ENCODE peak calls at places on chromosomes 3 and 15, in ten cellular contexts. One of them, this sample, is unnamed.

GRCh38 chr15:59339252-59339672 is 33.4 kb downstream of the MYO1E start:
- DNase-seq in GM12865: no peak
- DNase-seq in IMR-90: no peak
- DNase-seq in A549: no peak
- DNase-seq in activated naive CD8-positive, alpha-beta T cell treated with anti-CD3 and anti-CD28 coated beads, Interleukin-2, amount 50 U/mL, for 16 hours: no peak
- DNase-seq in stimulated activated CD4-positive, alpha-beta T cell treated with anti-CD3 and anti-CD28 coated beads, Interleukin-1b, Interleukin-23, amount 100 ng/mL, for 48 hours: no peak
- DNase-seq in ELR: no peak
- DNase-seq in epithelial cell of proximal tubule: no peak
- DNase-seq in HuH-7: peak
- DNase-seq in mucosa of gallbladder: no peak
- DNase-seq in this sample: no peak

GRCh38 chr15:76799760-76800159 is 105.4 kb downstream of the SCAPER start:
- DNase-seq in GM12865: no peak
- DNase-seq in IMR-90: peak
- DNase-seq in A549: peak
- DNase-seq in activated naive CD8-positive, alpha-beta T cell treated with anti-CD3 and anti-CD28 coated beads, Interleukin-2, amount 50 U/mL, for 16 hours: no peak
- DNase-seq in stimulated activated CD4-positive, alpha-beta T cell treated with anti-CD3 and anti-CD28 coated beads, Interleukin-1b, Interleukin-23, amount 100 ng/mL, for 48 hours: no peak
- DNase-seq in ELR: peak
- DNase-seq in epithelial cell of proximal tubule: peak
- DNase-seq in HuH-7: no peak
- DNase-seq in mucosa of gallbladder: no peak
- DNase-seq in this sample: no peak

GRCh38 chr3:157746391-157746790 is 243.2 kb upstream of the VEPH1 start:
- DNase-seq in GM12865: no peak
- DNase-seq in IMR-90: no peak
- DNase-seq in A549: no peak
- DNase-seq in activated naive CD8-positive, alpha-beta T cell treated with anti-CD3 and anti-CD28 coated beads, Interleukin-2, amount 50 U/mL, for 16 hours: no peak
- DNase-seq in stimulated activated CD4-positive, alpha-beta T cell treated with anti-CD3 and anti-CD28 coated beads, Interleukin-1b, Interleukin-23, amount 100 ng/mL, for 48 hours: no peak
- DNase-seq in ELR: no peak
- DNase-seq in epithelial cell of proximal tubule: no peak
- DNase-seq in HuH-7: no peak
- DNase-seq in mucosa of gallbladder: no peak
- DNase-seq in this sample: peak

GRCh38 chr3:64880926-64881325 is 193.1 kb upstream of the ADAMTS9 start:
- DNase-seq in GM12865: no peak
- DNase-seq in IMR-90: no peak
- DNase-seq in A549: no peak
- DNase-seq in activated naive CD8-positive, alpha-beta T cell treated with anti-CD3 and anti-CD28 coated beads, Interleukin-2, amount 50 U/mL, for 16 hours: no peak
- DNase-seq in stimulated activated CD4-positive, alpha-beta T cell treated with anti-CD3 and anti-CD28 coated beads, Interleukin-1b, Interleukin-23, amount 100 ng/mL, for 48 hours: no peak
- DNase-seq in ELR: no peak
- DNase-seq in epithelial cell of proximal tubule: no peak
- DNase-seq in HuH-7: no peak
- DNase-seq in mucosa of gallbladder: no peak
- DNase-seq in this sample: no peak

GRCh38 chr3:51945926-51946500 is 3.9 kb downstream of the PARP3 start:
- DNase-seq in GM12865: no peak
- DNase-seq in IMR-90: no peak
- DNase-seq in A549: no peak
- DNase-seq in activated naive CD8-positive, alpha-beta T cell treated with anti-CD3 and anti-CD28 coated beads, Interleukin-2, amount 50 U/mL, for 16 hours: no peak
- DNase-seq in stimulated activated CD4-positive, alpha-beta T cell treated with anti-CD3 and anti-CD28 coated beads, Interleukin-1b, Interleukin-23, amount 100 ng/mL, for 48 hours: no peak
- DNase-seq in ELR: no peak
- DNase-seq in epithelial cell of proximal tubule: no peak
- DNase-seq in HuH-7: no peak
- DNase-seq in mucosa of gallbladder: no peak
- DNase-seq in this sample: no peak

GRCh38 chr15:101452572-101452971 is 36.9 kb downstream of the PCSK6 start:
- DNase-seq in GM12865: no peak
- DNase-seq in IMR-90: no peak
- DNase-seq in A549: no peak
- DNase-seq in activated naive CD8-positive, alpha-beta T cell treated with anti-CD3 and anti-CD28 coated beads, Interleukin-2, amount 50 U/mL, for 16 hours: no peak
- DNase-seq in stimulated activated CD4-positive, alpha-beta T cell treated with anti-CD3 and anti-CD28 coated beads, Interleukin-1b, Interleukin-23, amount 100 ng/mL, for 48 hours: no peak
- DNase-seq in ELR: no peak
- DNase-seq in epithelial cell of proximal tubule: no peak
- DNase-seq in HuH-7: peak
- DNase-seq in mucosa of gallbladder: no peak
- DNase-seq in this sample: no peak

GRCh38 chr15:71437919-71438318 is 322.6 kb downstream of the THSD4 start:
- DNase-seq in GM12865: no peak
- DNase-seq in IMR-90: no peak
- DNase-seq in A549: no peak
- DNase-seq in activated naive CD8-positive, alpha-beta T cell treated with anti-CD3 and anti-CD28 coated beads, Interleukin-2, amount 50 U/mL, for 16 hours: no peak
- DNase-seq in stimulated activated CD4-positive, alpha-beta T cell treated with anti-CD3 and anti-CD28 coated beads, Interleukin-1b, Interleukin-23, amount 100 ng/mL, for 48 hours: no peak
- DNase-seq in ELR: peak
- DNase-seq in epithelial cell of proximal tubule: no peak
- DNase-seq in HuH-7: no peak
- DNase-seq in mucosa of gallbladder: no peak
- DNase-seq in this sample: no peak

GRCh38 chr3:73768594-73769308 is 144.0 kb upstream of the PDZRN3 start:
- DNase-seq in GM12865: no peak
- DNase-seq in IMR-90: peak
- DNase-seq in A549: no peak
- DNase-seq in activated naive CD8-positive, alpha-beta T cell treated with anti-CD3 and anti-CD28 coated beads, Interleukin-2, amount 50 U/mL, for 16 hours: no peak
- DNase-seq in stimulated activated CD4-positive, alpha-beta T cell treated with anti-CD3 and anti-CD28 coated beads, Interleukin-1b, Interleukin-23, amount 100 ng/mL, for 48 hours: no peak
- DNase-seq in ELR: no peak
- DNase-seq in epithelial cell of proximal tubule: no peak
- DNase-seq in HuH-7: no peak
- DNase-seq in mucosa of gallbladder: no peak
- DNase-seq in this sample: no peak

GRCh38 chr3:10205461-10206165 is 40.9 kb downstream of the IRAK2 start:
- DNase-seq in GM12865: no peak
- DNase-seq in IMR-90: peak
- DNase-seq in A549: peak
- DNase-seq in activated naive CD8-positive, alpha-beta T cell treated with anti-CD3 and anti-CD28 coated beads, Interleukin-2, amount 50 U/mL, for 16 hours: no peak
- DNase-seq in stimulated activated CD4-positive, alpha-beta T cell treated with anti-CD3 and anti-CD28 coated beads, Interleukin-1b, Interleukin-23, amount 100 ng/mL, for 48 hours: no peak
- DNase-seq in ELR: peak
- DNase-seq in epithelial cell of proximal tubule: peak
- DNase-seq in HuH-7: no peak
- DNase-seq in mucosa of gallbladder: no peak
- DNase-seq in this sample: peak

GRCh38 chr3:127000128-127000527 is 17.2 kb downstream of the PLXNA1 start:
- DNase-seq in GM12865: no peak
- DNase-seq in IMR-90: no peak
- DNase-seq in A549: no peak
- DNase-seq in activated naive CD8-positive, alpha-beta T cell treated with anti-CD3 and anti-CD28 coated beads, Interleukin-2, amount 50 U/mL, for 16 hours: no peak
- DNase-seq in stimulated activated CD4-positive, alpha-beta T cell treated with anti-CD3 and anti-CD28 coated beads, Interleukin-1b, Interleukin-23, amount 100 ng/mL, for 48 hours: no peak
- DNase-seq in ELR: no peak
- DNase-seq in epithelial cell of proximal tubule: no peak
- DNase-seq in HuH-7: no peak
- DNase-seq in mucosa of gallbladder: no peak
- DNase-seq in this sample: no peak

GRCh38 chr15:33433821-33434220 is 123.1 kb downstream of the RYR3 start:
- DNase-seq in GM12865: no peak
- DNase-seq in IMR-90: no peak
- DNase-seq in A549: no peak
- DNase-seq in activated naive CD8-positive, alpha-beta T cell treated with anti-CD3 and anti-CD28 coated beads, Interleukin-2, amount 50 U/mL, for 16 hours: no peak
- DNase-seq in stimulated activated CD4-positive, alpha-beta T cell treated with anti-CD3 and anti-CD28 coated beads, Interleukin-1b, Interleukin-23, amount 100 ng/mL, for 48 hours: no peak
- DNase-seq in ELR: no peak
- DNase-seq in epithelial cell of proximal tubule: no peak
- DNase-seq in HuH-7: no peak
- DNase-seq in mucosa of gallbladder: no peak
- DNase-seq in this sample: no peak

GRCh38 chr15:99283739-99284138 is 32.5 kb downstream of the LRRC28 start:
- DNase-seq in GM12865: no peak
- DNase-seq in IMR-90: peak
- DNase-seq in A549: no peak
- DNase-seq in activated naive CD8-positive, alpha-beta T cell treated with anti-CD3 and anti-CD28 coated beads, Interleukin-2, amount 50 U/mL, for 16 hours: no peak
- DNase-seq in stimulated activated CD4-positive, alpha-beta T cell treated with anti-CD3 and anti-CD28 coated beads, Interleukin-1b, Interleukin-23, amount 100 ng/mL, for 48 hours: no peak
- DNase-seq in ELR: peak
- DNase-seq in epithelial cell of proximal tubule: no peak
- DNase-seq in HuH-7: no peak
- DNase-seq in mucosa of gallbladder: no peak
- DNase-seq in this sample: no peak

GRCh38 chr15:36766449-36766848 is 187.0 kb downstream of the CDIN1 start:
- DNase-seq in GM12865: no peak
- DNase-seq in IMR-90: no peak
- DNase-seq in A549: no peak
- DNase-seq in activated naive CD8-positive, alpha-beta T cell treated with anti-CD3 and anti-CD28 coated beads, Interleukin-2, amount 50 U/mL, for 16 hours: no peak
- DNase-seq in stimulated activated CD4-positive, alpha-beta T cell treated with anti-CD3 and anti-CD28 coated beads, Interleukin-1b, Interleukin-23, amount 100 ng/mL, for 48 hours: no peak
- DNase-seq in ELR: no peak
- DNase-seq in epithelial cell of proximal tubule: no peak
- DNase-seq in HuH-7: no peak
- DNase-seq in mucosa of gallbladder: no peak
- DNase-seq in this sample: no peak

GRCh38 chr3:7978104-7978457 is 523.5 kb upstream of the LMCD1 start:
- DNase-seq in GM12865: peak
- DNase-seq in IMR-90: no peak
- DNase-seq in A549: no peak
- DNase-seq in activated naive CD8-positive, alpha-beta T cell treated with anti-CD3 and anti-CD28 coated beads, Interleukin-2, amount 50 U/mL, for 16 hours: no peak
- DNase-seq in stimulated activated CD4-positive, alpha-beta T cell treated with anti-CD3 and anti-CD28 coated beads, Interleukin-1b, Interleukin-23, amount 100 ng/mL, for 48 hours: no peak
- DNase-seq in ELR: no peak
- DNase-seq in epithelial cell of proximal tubule: no peak
- DNase-seq in HuH-7: no peak
- DNase-seq in mucosa of gallbladder: no peak
- DNase-seq in this sample: no peak

GRCh38 chr15:83016906-83017305 is 5.5 kb upstream of the C15orf40 start:
- DNase-seq in GM12865: no peak
- DNase-seq in IMR-90: no peak
- DNase-seq in A549: no peak
- DNase-seq in activated naive CD8-positive, alpha-beta T cell treated with anti-CD3 and anti-CD28 coated beads, Interleukin-2, amount 50 U/mL, for 16 hours: no peak
- DNase-seq in stimulated activated CD4-positive, alpha-beta T cell treated with anti-CD3 and anti-CD28 coated beads, Interleukin-1b, Interleukin-23, amount 100 ng/mL, for 48 hours: no peak
- DNase-seq in ELR: no peak
- DNase-seq in epithelial cell of proximal tubule: no peak
- DNase-seq in HuH-7: no peak
- DNase-seq in mucosa of gallbladder: no peak
- DNase-seq in this sample: no peak

GRCh38 chr15:51561271-51561670 is 61.3 kb downstream of the DMXL2 start:
- DNase-seq in GM12865: no peak
- DNase-seq in IMR-90: no peak
- DNase-seq in A549: no peak
- DNase-seq in activated naive CD8-positive, alpha-beta T cell treated with anti-CD3 and anti-CD28 coated beads, Interleukin-2, amount 50 U/mL, for 16 hours: no peak
- DNase-seq in stimulated activated CD4-positive, alpha-beta T cell treated with anti-CD3 and anti-CD28 coated beads, Interleukin-1b, Interleukin-23, amount 100 ng/mL, for 48 hours: no peak
- DNase-seq in ELR: no peak
- DNase-seq in epithelial cell of proximal tubule: no peak
- DNase-seq in HuH-7: no peak
- DNase-seq in mucosa of gallbladder: no peak
- DNase-seq in this sample: no peak

GRCh38 chr3:98972155-98972554 is 70.7 kb upstream of the DCBLD2 start:
- DNase-seq in GM12865: no peak
- DNase-seq in IMR-90: peak
- DNase-seq in A549: no peak
- DNase-seq in activated naive CD8-positive, alpha-beta T cell treated with anti-CD3 and anti-CD28 coated beads, Interleukin-2, amount 50 U/mL, for 16 hours: no peak
- DNase-seq in stimulated activated CD4-positive, alpha-beta T cell treated with anti-CD3 and anti-CD28 coated beads, Interleukin-1b, Interleukin-23, amount 100 ng/mL, for 48 hours: no peak
- DNase-seq in ELR: peak
- DNase-seq in epithelial cell of proximal tubule: peak
- DNase-seq in HuH-7: no peak
- DNase-seq in mucosa of gallbladder: no peak
- DNase-seq in this sample: peak

GRCh38 chr3:45145681-45146614 is at the start of gene CDCP1:
- DNase-seq in GM12865: no peak
- DNase-seq in IMR-90: no peak
- DNase-seq in A549: peak
- DNase-seq in activated naive CD8-positive, alpha-beta T cell treated with anti-CD3 and anti-CD28 coated beads, Interleukin-2, amount 50 U/mL, for 16 hours: no peak
- DNase-seq in stimulated activated CD4-positive, alpha-beta T cell treated with anti-CD3 and anti-CD28 coated beads, Interleukin-1b, Interleukin-23, amount 100 ng/mL, for 48 hours: no peak
- DNase-seq in ELR: no peak
- DNase-seq in epithelial cell of proximal tubule: no peak
- DNase-seq in HuH-7: no peak
- DNase-seq in mucosa of gallbladder: peak
- DNase-seq in this sample: no peak

GRCh38 chr15:83922895-83923294 is 269.0 kb downstream of the ADAMTSL3 start:
- DNase-seq in GM12865: no peak
- DNase-seq in IMR-90: no peak
- DNase-seq in A549: no peak
- DNase-seq in activated naive CD8-positive, alpha-beta T cell treated with anti-CD3 and anti-CD28 coated beads, Interleukin-2, amount 50 U/mL, for 16 hours: no peak
- DNase-seq in stimulated activated CD4-positive, alpha-beta T cell treated with anti-CD3 and anti-CD28 coated beads, Interleukin-1b, Interleukin-23, amount 100 ng/mL, for 48 hours: no peak
- DNase-seq in ELR: no peak
- DNase-seq in epithelial cell of proximal tubule: no peak
- DNase-seq in HuH-7: no peak
- DNase-seq in mucosa of gallbladder: no peak
- DNase-seq in this sample: no peak

GRCh38 chr15:63801910-63802309 is 31.8 kb downstream of the HERC1 start:
- DNase-seq in GM12865: peak
- DNase-seq in IMR-90: no peak
- DNase-seq in A549: no peak
- DNase-seq in activated naive CD8-positive, alpha-beta T cell treated with anti-CD3 and anti-CD28 coated beads, Interleukin-2, amount 50 U/mL, for 16 hours: no peak
- DNase-seq in stimulated activated CD4-positive, alpha-beta T cell treated with anti-CD3 and anti-CD28 coated beads, Interleukin-1b, Interleukin-23, amount 100 ng/mL, for 48 hours: no peak
- DNase-seq in ELR: no peak
- DNase-seq in epithelial cell of proximal tubule: no peak
- DNase-seq in HuH-7: no peak
- DNase-seq in mucosa of gallbladder: no peak
- DNase-seq in this sample: no peak

GRCh38 chr3:156617781-156618180 is 56.6 kb upstream of the TIPARP start:
- DNase-seq in GM12865: no peak
- DNase-seq in IMR-90: no peak
- DNase-seq in A549: no peak
- DNase-seq in activated naive CD8-positive, alpha-beta T cell treated with anti-CD3 and anti-CD28 coated beads, Interleukin-2, amount 50 U/mL, for 16 hours: no peak
- DNase-seq in stimulated activated CD4-positive, alpha-beta T cell treated with anti-CD3 and anti-CD28 coated beads, Interleukin-1b, Interleukin-23, amount 100 ng/mL, for 48 hours: no peak
- DNase-seq in ELR: peak
- DNase-seq in epithelial cell of proximal tubule: no peak
- DNase-seq in HuH-7: no peak
- DNase-seq in mucosa of gallbladder: no peak
- DNase-seq in this sample: no peak

GRCh38 chr15:77180757-77181156 is 109.8 kb upstream of the TSPAN3 start:
- DNase-seq in GM12865: no peak
- DNase-seq in IMR-90: peak
- DNase-seq in A549: no peak
- DNase-seq in activated naive CD8-positive, alpha-beta T cell treated with anti-CD3 and anti-CD28 coated beads, Interleukin-2, amount 50 U/mL, for 16 hours: no peak
- DNase-seq in stimulated activated CD4-positive, alpha-beta T cell treated with anti-CD3 and anti-CD28 coated beads, Interleukin-1b, Interleukin-23, amount 100 ng/mL, for 48 hours: no peak
- DNase-seq in ELR: no peak
- DNase-seq in epithelial cell of proximal tubule: no peak
- DNase-seq in HuH-7: peak
- DNase-seq in mucosa of gallbladder: no peak
- DNase-seq in this sample: peak

GRCh38 chr3:44439499-44440295 is 37.8 kb downstream of the ZNF445 start:
- DNase-seq in GM12865: peak
- DNase-seq in IMR-90: peak
- DNase-seq in A549: no peak
- DNase-seq in activated naive CD8-positive, alpha-beta T cell treated with anti-CD3 and anti-CD28 coated beads, Interleukin-2, amount 50 U/mL, for 16 hours: peak
- DNase-seq in stimulated activated CD4-positive, alpha-beta T cell treated with anti-CD3 and anti-CD28 coated beads, Interleukin-1b, Interleukin-23, amount 100 ng/mL, for 48 hours: peak
- DNase-seq in ELR: no peak
- DNase-seq in epithelial cell of proximal tubule: no peak
- DNase-seq in HuH-7: peak
- DNase-seq in mucosa of gallbladder: peak
- DNase-seq in this sample: no peak

GRCh38 chr15:65184305-65184943 is 718 bp downstream of the CLPX start:
- DNase-seq in GM12865: peak
- DNase-seq in IMR-90: peak
- DNase-seq in A549: peak
- DNase-seq in activated naive CD8-positive, alpha-beta T cell treated with anti-CD3 and anti-CD28 coated beads, Interleukin-2, amount 50 U/mL, for 16 hours: no peak
- DNase-seq in stimulated activated CD4-positive, alpha-beta T cell treated with anti-CD3 and anti-CD28 coated beads, Interleukin-1b, Interleukin-23, amount 100 ng/mL, for 48 hours: peak
- DNase-seq in ELR: peak
- DNase-seq in epithelial cell of proximal tubule: no peak
- DNase-seq in HuH-7: peak
- DNase-seq in mucosa of gallbladder: peak
- DNase-seq in this sample: no peak

GRCh38 chr15:79195239-79195638 is 87.3 kb upstream of the ANKRD34C start:
- DNase-seq in GM12865: no peak
- DNase-seq in IMR-90: no peak
- DNase-seq in A549: no peak
- DNase-seq in activated naive CD8-positive, alpha-beta T cell treated with anti-CD3 and anti-CD28 coated beads, Interleukin-2, amount 50 U/mL, for 16 hours: no peak
- DNase-seq in stimulated activated CD4-positive, alpha-beta T cell treated with anti-CD3 and anti-CD28 coated beads, Interleukin-1b, Interleukin-23, amount 100 ng/mL, for 48 hours: no peak
- DNase-seq in ELR: no peak
- DNase-seq in epithelial cell of proximal tubule: no peak
- DNase-seq in HuH-7: no peak
- DNase-seq in mucosa of gallbladder: no peak
- DNase-seq in this sample: no peak

GRCh38 chr15:60656491-60657284 is 177.7 kb upstream of the ICE2 start:
- DNase-seq in GM12865: no peak
- DNase-seq in IMR-90: no peak
- DNase-seq in A549: no peak
- DNase-seq in activated naive CD8-positive, alpha-beta T cell treated with anti-CD3 and anti-CD28 coated beads, Interleukin-2, amount 50 U/mL, for 16 hours: no peak
- DNase-seq in stimulated activated CD4-positive, alpha-beta T cell treated with anti-CD3 and anti-CD28 coated beads, Interleukin-1b, Interleukin-23, amount 100 ng/mL, for 48 hours: no peak
- DNase-seq in ELR: no peak
- DNase-seq in epithelial cell of proximal tubule: no peak
- DNase-seq in HuH-7: no peak
- DNase-seq in mucosa of gallbladder: no peak
- DNase-seq in this sample: no peak